ENCODE peak calls at places on chromosomes 7 and 10, in four cellular contexts. S, O, T and N are unnamed samples.

GRCh38 chr10:70575874-70576802 is 26.4 kb downstream of the PRF1 start:
- DNase-seq in S (peak), O (no peak), T (no peak), N (peak)

GRCh38 chr7:151632750-151633515 is 113.2 kb upstream of the RHEB start:
- DNase-seq in S (peak), O (peak), T (peak), N (peak)

GRCh38 chr7:5225616-5226290 is 35.7 kb downstream of the WIPI2 start:
- DNase-seq in S (no peak), O (no peak), T (peak), N (no peak)

GRCh38 chr7:65251851-65252620 is 121.6 kb upstream of the ZNF92 start:
- DNase-seq in S (peak), O (peak), T (peak), N (peak)

GRCh38 chr7:97118306-97118917 is 914 bp downstream of the SDHAF3 start:
- DNase-seq in S (peak), O (no peak), T (no peak), N (no peak)

GRCh38 chr10:31741473-31741872 is 187.2 kb downstream of the ARHGAP12 start:
- DNase-seq in S (no peak), O (no peak), T (no peak), N (no peak)

GRCh38 chr10:73590881-73591577 is at the start of gene USP54:
- DNase-seq in S (peak), O (no peak), T (no peak), N (peak)

GRCh38 chr10:34446046-34446445 is 369.1 kb downstream of the PARD3 start:
- DNase-seq in S (no peak), O (no peak), T (no peak), N (no peak)

GRCh38 chr7:931871-932650 is 22.4 kb downstream of the ADAP1 start:
- DNase-seq in S (no peak), O (no peak), T (peak), N (no peak)

GRCh38 chr10:124992462-124993344 is 50.8 kb downstream of the ZRANB1 start:
- DNase-seq in S (peak), O (peak), T (peak), N (peak)

GRCh38 chr10:77837248-77837924 is 89.2 kb downstream of the DLG5 start:
- DNase-seq in S (peak), O (no peak), T (no peak), N (peak)

GRCh38 chr10:48733329-48733728 is 48.7 kb downstream of the WDFY4 start:
- DNase-seq in S (no peak), O (no peak), T (no peak), N (no peak)

GRCh38 chr10:553233-553632 is 136.2 kb downstream of the DIP2C start:
- DNase-seq in S (no peak), O (no peak), T (no peak), N (no peak)

GRCh38 chr10:11875183-11875498 is 52.0 kb downstream of the PROSER2 start:
- DNase-seq in S (no peak), O (no peak), T (no peak), N (no peak)

GRCh38 chr10:99682032-99682431 is 22.7 kb downstream of the ENTPD7 start:
- DNase-seq in S (no peak), O (no peak), T (no peak), N (no peak)

GRCh38 chr10:18240185-18240882 is 100.1 kb downstream of the CACNB2 start:
- DNase-seq in S (no peak), O (no peak), T (no peak), N (peak)

GRCh38 chr7:96484091-96484490 is 162.2 kb upstream of the SLC25A13 start:
- DNase-seq in S (no peak), O (no peak), T (no peak), N (no peak)

GRCh38 chr10:47088656-47089354 is 177.6 kb downstream of the PTPN20 start:
- DNase-seq in S (no peak), O (no peak), T (no peak), N (no peak)

GRCh38 chr10:70584941-70585544 is 17.5 kb downstream of the PRF1 start:
- DNase-seq in S (no peak), O (no peak), T (no peak), N (peak)

GRCh38 chr7:35555934-35556333 is 139.0 kb downstream of the HERPUD2 start:
- DNase-seq in S (no peak), O (no peak), T (no peak), N (peak)

GRCh38 chr10:67837519-67838314 is at the start of gene DNAJC12:
- DNase-seq in S (peak), O (no peak), T (no peak), N (peak)

GRCh38 chr10:123890246-123890645 is 1.4 kb downstream of the CPXM2 start:
- DNase-seq in S (no peak), O (no peak), T (no peak), N (no peak)

GRCh38 chr7:68642727-68643126 is 955.5 kb upstream of the AUTS2 start:
- DNase-seq in S (no peak), O (no peak), T (no peak), N (no peak)

GRCh38 chr10:90675621-90676020 is 182.2 kb downstream of the HTR7 start:
- DNase-seq in S (no peak), O (no peak), T (no peak), N (peak)

GRCh38 chr7:73715648-73716317 is 3.7 kb downstream of the STX1A start:
- DNase-seq in S (no peak), O (no peak), T (peak), N (peak)

GRCh38 chr7:155637155-155637554 is 7.3 kb upstream of the RBM33 start:
- DNase-seq in S (no peak), O (no peak), T (no peak), N (no peak)

GRCh38 chr7:134788191-134788590 is 8.8 kb downstream of the CALD1 start:
- DNase-seq in S (no peak), O (no peak), T (no peak), N (no peak)

GRCh38 chr10:110870823-110871235 is 899 bp upstream of the PDCD4 start:
- DNase-seq in S (peak), O (no peak), T (no peak), N (peak)

GRCh38 chr7:26422761-26423160 is 131.1 kb downstream of the SNX10 start:
- DNase-seq in S (no peak), O (no peak), T (no peak), N (no peak)

GRCh38 chr10:61016007-61016406 is 72.0 kb upstream of the RHOBTB1 start:
- DNase-seq in S (no peak), O (no peak), T (no peak), N (no peak)

GRCh38 chr7:33933611-33934281 is 28.4 kb downstream of the BMPER start:
- DNase-seq in S (no peak), O (no peak), T (no peak), N (peak)

GRCh38 chr7:129115676-129116075 is 28.8 kb upstream of the TSPAN33 start:
- DNase-seq in S (no peak), O (no peak), T (no peak), N (no peak)
- H3K4me3 ChIP-seq in S (no peak), O (no peak), T (no peak), N (no peak)

DNA sequence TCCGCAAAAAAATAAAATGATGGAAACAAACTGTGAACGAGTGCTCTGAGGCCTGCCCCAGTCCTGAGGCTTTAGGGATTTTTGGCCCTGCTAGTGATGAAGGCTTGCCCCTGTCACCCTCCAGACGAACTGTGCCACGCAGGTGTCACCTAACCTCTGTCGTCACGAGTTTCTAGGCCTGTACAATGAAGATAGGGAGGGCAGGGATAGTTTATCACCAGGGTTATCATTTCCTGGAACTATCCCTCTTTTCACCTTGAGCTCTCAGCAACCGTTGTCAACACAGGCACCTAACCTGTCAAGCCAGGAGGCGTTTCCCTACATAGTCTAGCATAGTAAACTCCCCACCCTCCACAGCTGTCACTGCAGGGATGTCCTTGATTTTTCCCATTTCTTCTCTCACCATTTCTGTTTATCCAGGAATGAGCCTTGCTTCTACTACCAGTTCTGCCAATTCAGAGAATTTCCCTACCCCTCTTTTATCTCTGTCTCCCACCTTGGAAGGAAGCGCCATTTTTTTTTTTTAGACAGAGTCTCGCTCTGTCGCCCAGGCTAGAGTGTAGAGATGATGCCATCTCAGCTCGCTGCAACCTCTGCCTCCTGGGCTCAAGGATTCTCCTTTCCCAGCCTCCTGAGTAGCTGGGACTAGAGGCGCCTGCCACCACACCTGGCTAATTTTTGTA is 2.2 kb upstream of the ACHE start:
- DNase-seq in S (no peak), O (no peak), T (no peak), N (no peak)
- TF ChIP-seq CTCF in S (no peak), O (no peak), T (no peak), N (no peak)

GRCh38 chr10:43322321-43322720 is 49.1 kb upstream of the FXYD4 start:
- DNase-seq in S (no peak), O (no peak), T (peak), N (no peak)
- H3K4me3 ChIP-seq in S (no peak), O (peak), T (no peak), N (no peak)

DNA sequence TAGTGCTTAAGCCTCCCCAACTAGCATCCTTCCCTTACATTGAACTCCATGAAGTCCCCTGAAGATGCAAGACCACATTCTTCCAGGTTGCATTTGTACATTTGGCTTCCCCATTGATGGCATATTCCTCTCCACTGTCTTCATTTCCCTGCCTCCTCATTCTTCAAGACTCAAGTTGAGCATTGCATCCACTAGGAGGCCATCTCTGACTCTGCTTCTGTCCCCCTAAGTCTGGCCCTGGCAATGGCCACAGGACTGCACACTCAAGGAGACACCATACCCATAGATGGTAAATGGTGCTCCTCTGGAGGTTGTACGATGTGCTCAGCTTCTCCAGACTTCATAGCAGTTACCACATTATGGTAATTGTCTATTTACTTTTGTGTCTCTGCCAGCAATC is 112.5 kb downstream of the PTPRZ1 start:
- DNase-seq in S (no peak), O (no peak), T (no peak), N (no peak)
- TF ChIP-seq CTCF in S (no peak), O (no peak), T (no peak), N (peak)

DNA sequence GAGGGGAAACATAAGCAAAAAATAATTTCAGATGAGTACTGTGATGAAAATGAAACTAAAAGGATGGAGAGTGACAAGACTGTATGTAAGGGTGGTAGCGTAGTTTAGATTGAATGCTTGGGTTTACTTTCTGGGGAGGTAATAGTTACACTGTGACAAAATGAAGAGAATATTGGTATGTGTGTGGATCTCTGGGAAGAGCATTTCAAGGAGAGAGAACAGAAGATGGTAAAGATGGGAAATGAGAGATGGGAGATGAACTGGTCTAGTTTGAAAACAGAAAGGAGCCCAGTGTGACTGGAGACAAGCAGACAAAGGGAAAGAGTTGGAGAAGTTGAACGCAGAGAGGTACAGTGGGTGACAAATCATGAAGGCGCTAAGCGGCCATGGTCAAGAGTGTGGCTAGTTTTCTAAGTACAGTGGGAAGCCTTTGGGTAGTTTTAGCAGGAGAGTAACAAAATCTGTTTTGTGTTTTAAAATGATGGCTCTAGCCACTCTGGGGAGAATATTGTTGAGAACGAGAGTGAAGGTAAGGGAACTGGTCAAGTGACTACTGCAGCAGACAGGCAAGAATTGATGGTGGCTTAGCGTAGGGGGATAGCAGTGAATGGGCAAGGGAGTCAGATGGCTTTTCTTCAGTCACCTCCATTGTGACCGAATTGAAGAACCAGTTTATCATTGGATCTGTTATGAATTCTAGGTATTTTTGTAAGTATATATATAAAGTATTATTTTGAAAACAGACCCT is 22.6 kb downstream of the PALS2 start:
- DNase-seq in S (peak), O (no peak), T (no peak), N (no peak)
- H3K4me3 ChIP-seq in S (peak), O (no peak), T (no peak), N (no peak)

GRCh38 chr7:78223598-78223997 is 425.0 kb downstream of the PHTF2 start:
- DNase-seq in S (no peak), O (no peak), T (no peak), N (no peak)

GRCh38 chr7:78224923-78225322 is 426.4 kb downstream of the PHTF2 start:
- DNase-seq in S (no peak), O (no peak), T (no peak), N (peak)

GRCh38 chr7:78225534-78225933 is 427.0 kb downstream of the PHTF2 start:
- DNase-seq in S (no peak), O (no peak), T (no peak), N (no peak)

GRCh38 chr7:78220754-78221153 is 422.2 kb downstream of the PHTF2 start:
- DNase-seq in S (no peak), O (no peak), T (no peak), N (no peak)

GRCh38 chr7:78221961-78222751 is 423.6 kb downstream of the PHTF2 start:
- DNase-seq in S (no peak), O (no peak), T (no peak), N (no peak)
- TF ChIP-seq CTCF in S (no peak), O (no peak), T (no peak), N (no peak)

GRCh38 chr10:58361353-58361752 is 23.9 kb upstream of the TFAM start:
- DNase-seq in S (no peak), O (no peak), T (no peak), N (no peak)

GRCh38 chr10:58358947-58359346 is 24.1 kb downstream of the UBE2D1 start:
- DNase-seq in S (no peak), O (no peak), T (no peak), N (no peak)

GRCh38 chr10:58359541-58359940 is 24.7 kb downstream of the UBE2D1 start:
- DNase-seq in S (no peak), O (no peak), T (no peak), N (no peak)

GRCh38 chr10:58360412-58361004 is 24.7 kb upstream of the TFAM start:
- DNase-seq in S (no peak), O (no peak), T (no peak), N (no peak)

DNA sequence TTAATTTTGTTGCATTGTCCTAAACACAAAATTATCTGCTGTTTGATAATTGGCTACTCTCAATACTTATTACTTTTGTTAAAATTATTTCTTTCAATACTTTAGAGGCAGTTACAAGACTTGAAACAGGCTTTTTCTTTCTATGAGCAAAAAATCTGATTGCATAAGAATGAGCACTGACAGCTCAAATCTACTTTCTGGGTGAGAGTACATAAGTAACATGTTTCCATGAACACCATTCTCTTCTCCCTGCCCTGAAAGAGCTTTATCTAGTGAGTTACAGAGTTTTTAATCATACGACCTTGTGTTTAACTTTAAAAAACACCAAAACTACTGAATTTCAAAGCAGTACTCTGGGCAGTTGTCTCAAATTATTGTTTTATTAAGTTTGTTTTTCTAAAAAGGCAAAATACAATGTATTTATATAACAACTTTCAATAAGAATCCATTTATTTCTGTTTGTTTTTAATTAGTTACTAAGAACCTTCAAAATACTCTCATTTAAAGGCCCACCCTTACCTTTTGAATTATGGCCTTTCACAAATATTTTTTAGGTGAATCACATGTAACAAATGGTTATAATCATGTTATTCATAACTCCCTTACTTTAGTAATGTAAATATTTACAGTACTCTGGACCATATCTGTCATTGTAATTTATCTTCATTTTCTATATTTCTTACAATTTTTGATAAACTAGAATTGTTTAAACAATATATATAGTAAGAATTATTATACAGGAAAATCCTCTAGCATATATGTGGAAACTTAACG is 23.0 kb upstream of the TFAM start:
- DNase-seq in S (no peak), O (no peak), T (no peak), N (peak)
- H3K4me3 ChIP-seq in S (no peak), O (no peak), T (no peak), N (no peak)